ENCODE peak calls at places on chromosomes 2 and 18, in eight cellular contexts. B is OCI-LY7, X is right atrium auricular region, A is neural progenitor cell, U is MM.1S, D is neural crest cell, S is K562, W is hepatocyte. L is an unnamed sample.

GRCh38 chr2:195094330-195094729 is 562.7 kb upstream of the SLC39A10 start:
- DNase-seq in B (no peak), X (no peak), A (no peak), U (no peak), D (no peak), S (no peak), W (no peak), L (no peak)

GRCh38 chr2:8309131-8309530 is 372.7 kb upstream of the ID2 start:
- DNase-seq in B (peak), X (peak), A (no peak), U (no peak), D (no peak), S (no peak), W (no peak), L (no peak)

GRCh38 chr2:75100691-75101236 is 98.6 kb downstream of the TACR1 start:
- DNase-seq in B (no peak), X (no peak), A (no peak), U (no peak), D (no peak), S (no peak), W (no peak), L (no peak)

GRCh38 chr2:117308861-117309770 is 505.4 kb upstream of the DDX18 start:
- DNase-seq in B (no peak), X (no peak), A (no peak), U (peak), D (no peak), S (no peak), W (no peak), L (no peak)

GRCh38 chr2:9594361-9595063 is 36.3 kb downstream of the YWHAQ start:
- DNase-seq in B (no peak), X (no peak), A (no peak), U (no peak), D (no peak), S (no peak), W (peak), L (no peak)

GRCh38 chr2:46943881-46944798 is 28.5 kb upstream of the MCFD2 start:
- DNase-seq in B (peak), X (no peak), A (no peak), U (peak), D (no peak), S (no peak), W (no peak), L (peak)

GRCh38 chr2:20415511-20415918 is 31.4 kb upstream of the RHOB start:
- DNase-seq in B (no peak), X (no peak), A (no peak), U (no peak), D (no peak), S (no peak), W (no peak), L (no peak)

GRCh38 chr2:113138428-113139322 is 11.3 kb downstream of the IL1RN start:
- DNase-seq in B (peak), X (peak), A (peak), U (peak), D (peak), S (peak), W (peak), L (peak)

GRCh38 chr18:12308386-12309100 is 502 bp downstream of the TUBB6 start:
- DNase-seq in B (no peak), X (peak), A (peak), U (no peak), D (peak), S (peak), W (peak), L (peak)

GRCh38 chr2:237700583-237701032 is 73.2 kb downstream of the LRRFIP1 start:
- DNase-seq in B (peak), X (peak), A (no peak), U (peak), D (no peak), S (no peak), W (peak), L (no peak)

GRCh38 chr2:218030409-218031195 is 27.8 kb upstream of the TNS1 start:
- DNase-seq in B (no peak), X (peak), A (no peak), U (no peak), D (no peak), S (no peak), W (no peak), L (peak)

GRCh38 chr18:22342625-22343024 is 75.1 kb downstream of the CTAGE1 start:
- DNase-seq in B (no peak), X (no peak), A (no peak), U (no peak), D (no peak), S (peak), W (peak), L (no peak)

GRCh38 chr2:45649855-45650806 is 1.3 kb upstream of the PRKCE start:
- DNase-seq in B (peak), X (peak), A (peak), U (peak), D (peak), S (peak), W (peak), L (peak)

GRCh38 chr2:71306762-71307161 is 24.8 kb upstream of the ZNF638 start:
- DNase-seq in B (no peak), X (no peak), A (no peak), U (no peak), D (no peak), S (peak), W (no peak), L (no peak)

GRCh38 chr2:31748041-31748440 is 167.3 kb upstream of the SRD5A2 start:
- DNase-seq in B (no peak), X (no peak), A (no peak), U (no peak), D (no peak), S (no peak), W (no peak), L (no peak)

GRCh38 chr18:45250479-45250878 is 364.8 kb upstream of the SLC14A2 start:
- DNase-seq in B (no peak), X (no peak), A (no peak), U (no peak), D (no peak), S (no peak), W (no peak), L (no peak)

GRCh38 chr2:192783643-192784042 is 588.9 kb upstream of the TMEFF2 start:
- DNase-seq in B (no peak), X (no peak), A (no peak), U (no peak), D (no peak), S (no peak), W (no peak), L (no peak)

GRCh38 chr2:232988444-232988843 is 24.6 kb downstream of the NGEF start:
- DNase-seq in B (no peak), X (no peak), A (no peak), U (no peak), D (no peak), S (no peak), W (peak), L (no peak)

GRCh38 chr2:156182132-156182531 is 150.4 kb downstream of the NR4A2 start:
- DNase-seq in B (no peak), X (no peak), A (no peak), U (no peak), D (no peak), S (no peak), W (peak), L (no peak)

GRCh38 chr2:100504542-100504941 is 34.3 kb downstream of the NMS start:
- DNase-seq in B (no peak), X (no peak), A (no peak), U (no peak), D (no peak), S (no peak), W (no peak), L (no peak)
- TF ChIP-seq CTCF in B (no peak), X (no peak), A (no peak), U (no peak), D (no peak), S (no peak), W (no peak), L (no peak)

GRCh38 chr2:64352292-64352691 is 101.7 kb upstream of the LGALSL start:
- DNase-seq in B (no peak), X (no peak), A (no peak), U (no peak), D (no peak), S (no peak), W (no peak), L (no peak)

GRCh38 chr2:64349143-64349530 is 104.8 kb upstream of the LGALSL start:
- DNase-seq in B (no peak), X (no peak), A (no peak), U (no peak), D (no peak), S (no peak), W (no peak), L (no peak)

GRCh38 chr2:64348386-64349142 is 105.4 kb upstream of the LGALSL start:
- DNase-seq in B (no peak), X (no peak), A (no peak), U (no peak), D (no peak), S (no peak), W (peak), L (no peak)

GRCh38 chr2:64354857-64355680 is 98.9 kb upstream of the LGALSL start:
- DNase-seq in B (no peak), X (no peak), A (no peak), U (no peak), D (no peak), S (peak), W (no peak), L (no peak)

GRCh38 chr2:64350996-64351395 is 103.0 kb upstream of the LGALSL start:
- DNase-seq in B (no peak), X (no peak), A (no peak), U (no peak), D (no peak), S (no peak), W (no peak), L (no peak)
- TF ChIP-seq CTCF in B (no peak), X (no peak), A (no peak), U (no peak), D (no peak), S (no peak), W (no peak), L (no peak)

GRCh38 chr2:28538134-28538533 is 42.3 kb downstream of the PLB1 start:
- DNase-seq in B (no peak), X (no peak), A (no peak), U (no peak), D (no peak), S (no peak), W (no peak), L (no peak)
- TF ChIP-seq CTCF in B (no peak), X (no peak), A (no peak), U (no peak), D (no peak), S (no peak), W (no peak), L (no peak)

DNA sequence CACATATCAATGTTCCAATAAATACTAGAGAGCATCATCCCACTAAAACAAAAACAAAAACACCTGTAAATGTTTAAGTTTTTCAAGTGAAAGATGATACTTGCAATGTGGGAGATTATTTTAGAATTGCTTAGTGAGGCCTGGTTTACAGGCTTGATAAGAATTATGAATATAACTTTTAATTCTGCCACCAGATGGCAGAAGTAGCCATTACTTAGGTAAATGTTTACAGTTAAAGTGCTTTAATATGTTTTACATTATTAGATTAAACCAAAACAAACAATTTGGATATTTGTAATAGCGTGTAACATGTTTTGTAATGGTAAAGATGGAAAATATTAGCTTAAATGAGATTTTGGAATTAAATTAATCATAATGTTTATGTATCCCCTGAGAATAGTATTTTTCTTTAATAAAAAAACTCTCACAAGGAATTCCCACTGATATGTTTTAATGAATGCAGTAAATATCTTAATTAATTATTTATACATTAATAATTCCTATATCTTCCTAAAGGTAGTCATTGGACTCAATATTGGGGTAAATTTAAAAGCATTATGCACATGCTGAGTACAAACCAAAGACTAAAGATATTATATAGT is 522.0 kb downstream of the SPAG16 start:
- DNase-seq in B (peak), X (no peak), A (peak), U (peak), D (no peak), S (no peak), W (peak), L (peak)
- TF ChIP-seq CTCF in B (peak), X (peak), A (peak), U (peak), D (peak), S (no peak), W (peak), L (peak)

DNA sequence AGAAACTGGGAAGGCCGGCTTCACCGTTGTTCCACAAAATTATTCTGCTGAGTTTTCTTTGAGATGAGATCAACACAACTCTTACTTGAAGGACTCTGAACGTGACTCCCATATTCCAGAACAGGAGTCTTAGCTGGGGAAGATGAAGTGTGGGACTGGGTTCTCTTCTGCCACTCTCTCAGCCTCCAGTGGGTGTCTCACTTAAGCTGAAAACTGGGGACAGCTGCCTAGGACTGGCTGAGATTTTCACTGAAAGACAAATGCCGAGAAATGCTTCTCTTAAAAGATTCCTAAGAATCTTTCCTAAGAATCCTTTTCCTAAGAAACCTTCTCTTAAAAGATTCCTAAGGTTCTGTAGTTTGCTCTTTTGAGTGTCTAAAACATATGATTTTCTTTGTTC is 156.6 kb upstream of the LHCGR start:
- DNase-seq in B (no peak), X (no peak), A (peak), U (peak), D (no peak), S (no peak), W (peak), L (no peak)
- TF ChIP-seq CTCF in B (peak), X (peak), A (peak), U (peak), D (peak), S (no peak), W (peak), L (no peak)